ENCODE peak calls at places on chromosome 18, in five cellular contexts. I is neural progenitor cell, M is OCI-LY7, Z is GM23248, O is GM23338. B is an unnamed sample.
A peak's percentile ranks its signal among the peaks of the same experiment; 100 is the strongest.

GRCh38 chr18:80246656-80247402 is 485 bp downstream of the PARD6G start:
- DNase-seq in I (peak; percentile 72), M (no peak), Z (peak; percentile 49), O (peak; percentile 66), B (no peak)

GRCh38 chr18:69686861-69687260 is 260.8 kb downstream of the CD226 start:
- DNase-seq in I (no peak), M (no peak), Z (peak; percentile 62), O (no peak), B (no peak)

GRCh38 chr18:24429188-24429587 is 2.7 kb downstream of the IMPACT start:
- DNase-seq in I (no peak), M (no peak), Z (no peak), O (no peak), B (no peak)

GRCh38 chr18:77851798-77852197 is 602.1 kb downstream of the GALR1 start:
- DNase-seq in I (no peak), M (no peak), Z (no peak), O (no peak), B (no peak)

GRCh38 chr18:57772387-57772799 is 30.7 kb downstream of the ATP8B1 start:
- DNase-seq in I (no peak), M (no peak), Z (no peak), O (no peak), B (no peak)

GRCh38 chr18:79523738-79524180 is 128.0 kb downstream of the NFATC1 start:
- DNase-seq in I (no peak), M (peak; percentile 78), Z (no peak), O (no peak), B (no peak)

GRCh38 chr18:33928226-33928625 is 296.5 kb downstream of the NOL4 start:
- DNase-seq in I (no peak), M (no peak), Z (no peak), O (no peak), B (no peak)

GRCh38 chr18:23703057-23703986 is 14.1 kb downstream of the LAMA3 start:
- DNase-seq in I (peak; percentile 49), M (peak; percentile 26), Z (peak; percentile 84), O (peak; percentile 63), B (peak; percentile 71)

GRCh38 chr18:56148373-56148772 is 490.0 kb downstream of the TXNL1 start:
- DNase-seq in I (no peak), M (no peak), Z (peak; percentile 93), O (no peak), B (no peak)

GRCh38 chr18:50152900-50153299 is 42.0 kb downstream of the MYO5B start:
- DNase-seq in I (no peak), M (no peak), Z (no peak), O (no peak), B (no peak)

GRCh38 chr18:50155406-50155805 is 39.5 kb downstream of the MYO5B start:
- DNase-seq in I (no peak), M (no peak), Z (no peak), O (no peak), B (no peak)

GRCh38 chr18:50151876-50152275 is 43.1 kb downstream of the MYO5B start:
- DNase-seq in I (no peak), M (no peak), Z (peak; percentile 3), O (no peak), B (no peak)

GRCh38 chr18:50158866-50159653 is 35.9 kb downstream of the MYO5B start:
- DNase-seq in I (peak; percentile 55), M (no peak), Z (no peak), O (no peak), B (no peak)

DNA sequence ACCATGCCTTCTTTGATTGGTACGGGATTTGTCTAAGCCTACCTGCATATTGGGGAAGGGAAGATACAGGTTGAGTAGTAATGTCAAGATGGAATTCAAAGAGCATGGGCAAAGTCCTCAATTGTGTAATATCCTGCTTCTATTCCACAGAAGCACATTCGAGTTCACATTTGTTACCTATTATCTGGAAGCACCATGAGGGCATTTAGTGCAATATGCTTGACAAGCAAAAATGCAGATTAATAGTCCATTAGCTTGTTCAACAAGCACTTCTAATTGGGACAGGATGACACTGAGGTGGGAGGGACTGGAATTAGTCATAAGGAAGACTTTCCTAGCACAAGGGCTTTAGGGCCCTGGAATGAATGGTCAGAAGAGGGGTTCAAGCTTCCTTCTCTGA is 40.5 kb downstream of the MYO5B start:
- DNase-seq in I (no peak), M (no peak), Z (no peak), O (no peak), B (no peak)
- TF ChIP-seq EZH2phosphoT487 in I (no peak), M (no peak), Z (no peak), O (no peak), B (no peak)

DNA sequence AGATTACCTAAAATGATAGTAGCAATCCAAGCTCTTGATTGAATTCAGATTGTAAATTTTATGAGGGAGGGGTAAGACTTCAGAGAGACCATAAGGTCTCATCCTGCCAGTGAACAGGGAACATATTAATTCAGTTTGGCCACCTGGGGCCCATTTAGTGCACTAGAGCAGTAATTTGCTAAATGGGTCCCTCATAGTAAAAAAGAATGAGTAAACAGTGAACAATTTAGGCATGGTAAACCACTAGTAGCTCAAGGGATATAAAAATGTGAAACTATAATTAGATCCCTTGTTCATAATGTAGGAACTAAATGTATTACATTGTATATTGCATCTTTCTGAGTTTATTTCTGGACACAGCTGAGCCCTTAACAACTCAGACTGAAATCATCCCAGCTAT is 4.9 kb upstream of the PHLPP1 start:
- DNase-seq in I (no peak), M (no peak), Z (peak; percentile 64), O (no peak), B (no peak)
- TF ChIP-seq EZH2phosphoT487 in I (no peak), M (no peak), Z (peak; percentile 30), O (no peak), B (no peak)

DNA sequence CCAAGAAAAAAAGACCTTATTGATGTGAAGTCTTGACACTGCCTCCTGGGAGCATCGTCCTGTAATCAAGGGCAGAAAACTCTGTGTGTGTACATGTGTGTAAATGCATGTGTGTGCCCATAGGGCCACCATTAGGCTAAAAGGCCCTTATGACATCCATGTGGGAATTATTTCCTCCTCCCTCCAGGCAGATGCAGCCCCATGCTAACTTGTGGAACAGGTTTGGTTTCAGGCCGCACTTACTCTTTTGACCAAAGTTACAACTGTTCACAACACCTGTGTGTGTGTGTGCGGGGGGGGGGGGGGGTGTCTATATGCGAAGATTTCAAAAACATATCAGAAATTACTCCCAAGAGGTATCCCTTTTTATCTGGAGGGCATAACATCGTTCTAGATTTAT is 87.4 kb upstream of the SLC14A2 start:
- DNase-seq in I (no peak), M (no peak), Z (no peak), O (no peak), B (no peak)
- TF ChIP-seq EZH2phosphoT487 in I (no peak), M (no peak), Z (no peak), O (no peak), B (no peak)

DNA sequence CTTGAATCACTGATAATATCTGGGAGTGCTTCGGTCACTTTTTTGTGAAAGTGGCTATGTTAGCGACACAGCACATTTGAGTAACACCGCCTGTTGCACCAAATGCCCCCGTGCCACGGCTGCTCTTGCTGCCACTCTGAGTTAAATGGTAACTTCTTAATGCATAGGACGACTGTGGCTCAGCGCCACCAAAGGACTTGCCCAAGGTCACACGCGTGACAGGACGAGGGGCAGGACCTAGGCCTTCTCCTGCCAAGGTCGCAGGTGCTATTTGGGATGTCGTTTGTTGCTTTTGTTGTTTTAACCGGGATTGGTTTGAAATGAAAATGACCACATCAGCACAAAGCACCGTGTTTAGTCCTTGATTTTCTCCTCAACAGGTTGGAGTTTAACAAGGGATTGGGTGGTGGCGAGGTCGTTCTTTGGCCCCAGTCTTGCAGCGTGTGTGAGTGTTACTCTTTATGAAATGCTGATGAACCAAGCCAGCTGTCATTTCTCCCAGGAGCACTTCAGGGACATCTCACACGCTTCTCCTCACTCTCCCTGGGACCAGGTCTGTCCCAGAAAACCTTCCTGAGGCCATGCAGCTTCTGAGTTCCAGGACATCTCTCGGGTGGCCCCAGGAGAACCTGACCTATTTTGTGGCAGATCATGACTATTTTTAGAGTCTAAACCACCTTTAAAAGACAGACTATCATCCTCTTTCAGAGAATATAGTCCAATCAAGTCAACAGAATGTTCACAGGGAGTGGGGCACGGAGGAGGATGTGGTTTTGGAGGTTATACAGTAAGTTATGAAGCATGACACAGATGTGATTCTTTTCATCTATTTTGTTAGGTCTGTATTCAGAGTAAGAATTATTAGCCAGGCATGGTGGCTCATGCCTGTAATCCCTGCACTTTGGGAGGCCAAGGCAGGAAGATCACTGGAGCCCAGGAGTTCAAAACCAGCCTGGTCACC is 49.9 kb downstream of the MTCL1 start:
- DNase-seq in I (no peak), M (peak; percentile 95), Z (peak; percentile 67), O (no peak), B (no peak)
- TF ChIP-seq EZH2phosphoT487 in I (no peak), M (no peak), Z (no peak), O (no peak), B (no peak)

GRCh38 chr18:5851998-5852397 is 43.3 kb downstream of the TMEM200C start:
- DNase-seq in I (no peak), M (no peak), Z (peak; percentile 25), O (peak; percentile 24), B (no peak)

GRCh38 chr18:5853253-5853652 is 42.1 kb downstream of the TMEM200C start:
- DNase-seq in I (no peak), M (no peak), Z (no peak), O (no peak), B (no peak)
- TF ChIP-seq EZH2phosphoT487 in I (no peak), M (no peak), Z (no peak), O (no peak), B (no peak)

DNA sequence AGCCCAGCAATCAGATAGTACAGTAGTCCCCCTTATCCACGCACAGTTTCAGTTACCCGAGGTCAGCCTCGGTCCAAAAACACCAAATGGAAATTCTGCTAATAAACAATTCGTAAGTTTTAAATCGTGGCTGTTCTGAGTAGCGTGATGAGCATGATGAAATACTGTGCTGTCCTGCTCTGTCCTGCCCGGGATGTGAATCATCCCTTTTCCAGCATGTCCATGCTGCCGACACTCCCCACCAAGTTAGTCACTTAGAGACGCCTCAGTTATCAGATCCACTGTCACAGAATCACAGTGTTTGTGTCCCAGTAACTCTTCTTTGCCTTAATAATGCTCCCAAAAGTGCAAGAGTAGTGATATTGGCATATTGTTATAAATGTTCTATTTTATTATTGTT is 62.1 kb downstream of the MEX3C start:
- DNase-seq in I (no peak), M (no peak), Z (peak; percentile 89), O (no peak), B (no peak)
- TF ChIP-seq EZH2phosphoT487 in I (no peak), M (no peak), Z (no peak), O (no peak), B (no peak)

DNA sequence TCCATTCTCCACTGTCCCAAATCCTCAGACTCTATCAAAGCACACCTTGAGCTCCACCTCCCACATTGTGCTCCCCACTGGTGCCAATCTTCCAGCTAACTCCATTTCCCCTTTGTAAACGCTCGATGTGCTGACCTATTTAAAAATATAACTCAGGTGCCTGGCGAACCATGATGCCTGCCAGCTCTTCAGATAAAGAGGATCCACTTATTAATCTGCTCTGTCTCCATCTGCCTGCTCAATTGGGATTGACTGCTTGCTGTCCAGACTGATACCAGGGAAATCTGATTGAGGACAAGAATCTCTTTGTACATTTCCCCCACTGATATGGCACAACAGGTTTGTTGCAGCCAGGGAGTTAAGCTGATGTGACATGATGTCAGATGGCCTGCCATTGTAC is 2036.5 kb upstream of the CELF4 start:
- DNase-seq in I (peak; percentile 4), M (no peak), Z (no peak), O (no peak), B (no peak)
- TF ChIP-seq EZH2phosphoT487 in I (no peak), M (no peak), Z (no peak), O (no peak), B (no peak)

DNA sequence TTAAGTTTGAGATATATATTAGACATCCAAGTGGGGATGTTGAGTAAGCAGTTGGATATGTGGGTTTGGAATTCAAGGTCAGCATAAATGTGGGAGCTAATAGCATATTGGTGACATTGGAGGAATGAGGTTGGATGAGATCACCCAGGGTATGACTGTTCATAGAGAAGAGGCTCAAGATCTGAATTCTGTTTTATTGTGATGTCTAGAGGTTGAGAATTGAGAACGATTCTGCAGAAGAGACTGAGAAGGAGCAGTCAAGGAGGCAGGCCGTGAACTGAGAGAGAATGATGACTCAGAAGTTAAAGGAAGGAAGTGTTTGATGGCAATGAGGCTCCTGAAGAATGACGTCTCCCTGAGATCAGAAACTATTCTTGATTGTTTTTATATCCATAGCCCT is 5.9 kb downstream of the SERPINB11 start:
- DNase-seq in I (no peak), M (no peak), Z (peak; percentile 89), O (no peak), B (no peak)
- TF ChIP-seq EZH2phosphoT487 in I (no peak), M (no peak), Z (no peak), O (no peak), B (no peak)